ENCODE peak calls at places on chromosomes 12 and 14, in eight cellular contexts. P is epithelial cell of esophagus; N is central memory CD8-positive, alpha-beta T cell; R is NCI-H1105; H is RWPE2; D is GM13977; W is stimulated activated CD4-positive, alpha-beta T cell treated with anti-CD3 and anti-CD28 coated beads, Interleukin-2, amount 100 ng/mL, for 24 hours; S is sciatic nerve. E is an unnamed sample.

GRCh38 chr12:121325922-121326396 is 26.3 kb downstream of the ANAPC5 start:
- DNase-seq in P (no peak), N (no peak), R (no peak), H (no peak), D (no peak), W (no peak), S (no peak), E (no peak)

GRCh38 chr14:82647088-82647697 is 1113.5 kb upstream of the SEL1L start:
- DNase-seq in P (no peak), N (no peak), R (no peak), H (no peak), D (no peak), W (no peak), S (no peak), E (no peak)

GRCh38 chr12:50101663-50102062 is 2.1 kb upstream of the GPD1 start:
- DNase-seq in P (peak), N (no peak), R (no peak), H (no peak), D (no peak), W (no peak), S (no peak), E (no peak)

GRCh38 chr12:2418579-2418978 is 365.8 kb downstream of the CACNA1C start:
- DNase-seq in P (no peak), N (no peak), R (no peak), H (no peak), D (no peak), W (no peak), S (no peak), E (no peak)

GRCh38 chr14:99133563-99134332 is 138.2 kb downstream of the BCL11B start:
- DNase-seq in P (peak), N (peak), R (no peak), H (no peak), D (no peak), W (no peak), S (no peak), E (peak)

GRCh38 chr14:99659333-99659741 is 14.4 kb downstream of the HHIPL1 start:
- DNase-seq in P (no peak), N (no peak), R (peak), H (no peak), D (no peak), W (no peak), S (no peak), E (no peak)

GRCh38 chr12:97556201-97556824 is 93.7 kb downstream of the RMST start:
- DNase-seq in P (no peak), N (no peak), R (peak), H (no peak), D (no peak), W (no peak), S (no peak), E (no peak)

GRCh38 chr14:67228325-67228984 is 12.8 kb upstream of the PALS1 start:
- DNase-seq in P (peak), N (no peak), R (no peak), H (no peak), D (no peak), W (no peak), S (no peak), E (no peak)

GRCh38 chr12:24062642-24063245 is 113.3 kb upstream of the SOX5 start:
- DNase-seq in P (no peak), N (no peak), R (no peak), H (no peak), D (no peak), W (no peak), S (no peak), E (no peak)

GRCh38 chr12:46617167-46617566 is 208.6 kb downstream of the SLC38A4 start:
- DNase-seq in P (peak), N (no peak), R (no peak), H (no peak), D (no peak), W (no peak), S (no peak), E (peak)

GRCh38 chr12:132320767-132321211 is 8.6 kb downstream of the GALNT9 start:
- DNase-seq in P (no peak), N (no peak), R (no peak), H (peak), D (no peak), W (no peak), S (no peak), E (no peak)

GRCh38 chr12:53186745-53187144 is 6.0 kb upstream of the CSAD start:
- DNase-seq in P (no peak), N (no peak), R (no peak), H (no peak), D (no peak), W (no peak), S (no peak), E (no peak)

GRCh38 chr12:26787125-26787495 is 45.9 kb downstream of the ITPR2 start:
- DNase-seq in P (peak), N (no peak), R (no peak), H (no peak), D (no peak), W (no peak), S (no peak), E (no peak)

GRCh38 chr12:11130999-11131398 is 3.4 kb downstream of the TAS2R30 start:
- DNase-seq in P (no peak), N (no peak), R (no peak), H (no peak), D (no peak), W (no peak), S (no peak), E (no peak)

E was measured in gastrocnemius medialis.